ENCODE peak calls at places on chromosomes 3 and 15, in ten cellular contexts. W is body of pancreas, C is transverse colon, R is IMR-90, X is upper lobe of left lung, H is HCT116, Q is breast epithelium, S is vagina, D is spleen, I is ovary. V is an unnamed sample.

GRCh38 chr3:77935418-77935817 is 895.5 kb downstream of the ROBO2 start:
- DNase-seq in W (no peak), C (no peak), R (no peak), X (no peak), H (no peak), Q (no peak), S (no peak), D (no peak), I (no peak), V (no peak)

GRCh38 chr15:36609793-36610192 is 30.4 kb downstream of the CDIN1 start:
- DNase-seq in W (no peak), C (no peak), R (no peak), X (no peak), H (no peak), Q (no peak), S (no peak), D (no peak), I (no peak), V (no peak)

GRCh38 chr3:4943553-4943952 is 35.7 kb upstream of the BHLHE40 start:
- DNase-seq in W (no peak), C (no peak), R (no peak), X (no peak), H (peak; percentile 19), Q (no peak), S (no peak), D (no peak), I (no peak), V (no peak)

GRCh38 chr3:84905556-84905920 is 53.3 kb upstream of the CADM2 start:
- DNase-seq in W (no peak), C (no peak), R (no peak), X (no peak), H (no peak), Q (no peak), S (no peak), D (no peak), I (no peak), V (no peak)

GRCh38 chr3:16012086-16012485 is 162.4 kb upstream of the GALNT15 start:
- DNase-seq in W (no peak), C (no peak), R (peak; percentile 88), X (no peak), H (no peak), Q (no peak), S (no peak), D (no peak), I (no peak), V (no peak)

GRCh38 chr3:105473521-105474223 is 107.0 kb downstream of the ALCAM start:
- DNase-seq in W (no peak), C (no peak), R (peak; percentile 86), X (no peak), H (no peak), Q (no peak), S (no peak), D (no peak), I (no peak), V (no peak)

GRCh38 chr15:78914027-78914764 is 30.6 kb downstream of the CTSH start:
- DNase-seq in W (no peak), C (no peak), R (no peak), X (no peak), H (no peak), Q (no peak), S (no peak), D (no peak), I (peak; percentile 65), V (no peak)

GRCh38 chr15:95684126-95684525 is 646.4 kb upstream of the NR2F2 start:
- DNase-seq in W (no peak), C (no peak), R (no peak), X (no peak), H (no peak), Q (no peak), S (no peak), D (no peak), I (no peak), V (no peak)

GRCh38 chr3:25962255-25962654 is 172.4 kb downstream of the OXSM start:
- DNase-seq in W (peak; percentile 6), C (no peak), R (no peak), X (no peak), H (peak; percentile 13), Q (no peak), S (no peak), D (no peak), I (no peak), V (no peak)

GRCh38 chr3:17336291-17336690 is 406.1 kb downstream of the TBC1D5 start:
- DNase-seq in W (no peak), C (no peak), R (no peak), X (no peak), H (no peak), Q (no peak), S (no peak), D (no peak), I (no peak), V (no peak)

GRCh38 chr3:169390310-169390731 is 273.2 kb downstream of the MECOM start:
- DNase-seq in W (peak; percentile 39), C (peak; percentile 39), R (no peak), X (no peak), H (no peak), Q (no peak), S (no peak), D (no peak), I (no peak), V (no peak)

DNA sequence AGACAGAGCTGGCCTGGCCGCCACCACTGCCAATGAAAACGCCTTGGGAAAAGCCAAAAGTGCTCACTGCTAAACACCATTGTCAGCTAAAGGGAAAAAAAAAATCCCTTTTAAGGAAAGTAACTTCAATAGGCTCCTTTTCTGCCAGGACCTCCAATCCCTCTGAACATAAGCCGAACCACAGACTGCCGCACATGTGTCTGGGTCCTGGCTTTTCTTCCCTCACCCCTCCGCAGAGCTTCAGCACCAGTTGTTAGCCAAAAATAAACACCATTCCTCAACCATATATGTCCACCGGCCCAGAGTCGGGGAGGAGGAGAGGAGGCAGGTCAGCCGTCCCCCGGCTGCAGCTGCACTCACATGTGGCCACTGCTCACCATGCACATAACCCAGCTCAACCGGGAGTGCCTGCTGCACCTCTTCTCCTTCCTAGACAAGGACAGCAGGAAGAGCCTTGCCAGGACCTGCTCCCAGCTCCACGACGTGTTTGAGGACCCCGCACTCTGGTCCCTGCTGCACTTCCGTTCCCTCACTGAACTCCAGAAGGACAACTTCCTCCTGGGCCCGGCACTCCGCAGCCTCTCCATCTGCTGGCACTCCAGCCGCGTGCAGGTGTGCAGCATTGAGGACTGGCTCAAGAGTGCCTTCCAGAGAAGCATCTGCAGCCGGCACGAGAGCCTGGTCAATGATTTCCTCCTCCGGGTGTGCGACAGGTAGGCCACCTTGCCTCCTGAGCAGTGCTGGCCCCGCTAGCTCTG is at the start of gene FBXL22:
- DNase-seq in W (peak; percentile 43), C (peak; percentile 34), R (peak; percentile 84), X (peak; percentile 66), H (no peak), Q (no peak), S (no peak), D (no peak), I (peak; percentile 29), V (no peak)
- TF ChIP-seq POLR2A in W (no peak), C (peak; percentile 9), R (no peak), X (no peak), H (no peak), Q (no peak), S (no peak), D (no peak), I (no peak), V (no peak)

DNA sequence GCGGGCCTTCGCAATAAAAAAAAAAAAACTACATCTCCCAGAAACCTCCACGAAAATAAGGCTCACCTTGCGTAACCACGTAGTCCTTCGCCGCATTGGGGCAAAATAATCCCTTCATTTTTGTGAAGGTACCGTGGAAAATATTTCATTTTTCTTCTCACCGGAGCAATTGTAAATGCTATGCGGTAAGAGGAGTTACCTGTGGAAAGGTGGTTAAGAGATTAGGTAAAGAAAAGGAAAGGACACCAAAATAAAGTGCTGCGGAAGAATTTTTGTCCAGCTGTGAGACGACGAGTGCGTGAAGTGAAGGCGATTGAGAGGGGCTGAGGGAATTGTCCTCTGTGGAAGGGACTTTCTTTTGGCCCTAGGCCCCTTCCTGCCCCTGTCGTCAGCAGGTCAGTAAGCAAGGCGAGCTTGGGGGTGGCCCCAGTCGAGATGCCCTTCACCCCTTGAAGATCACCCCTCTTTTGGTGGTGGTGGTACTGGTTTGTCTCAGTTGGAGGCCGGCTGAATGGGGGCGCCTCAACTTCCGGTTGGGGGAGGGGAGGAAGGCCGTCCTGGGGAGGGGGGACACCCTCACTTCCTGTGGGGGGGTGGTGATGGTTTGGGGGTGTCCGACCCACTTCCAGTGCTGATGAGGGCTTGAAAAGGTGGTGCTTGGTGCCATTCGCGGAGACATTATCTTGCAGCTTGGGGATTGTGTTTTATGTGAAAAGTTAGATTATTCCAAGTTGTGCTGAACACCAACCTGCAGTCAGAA is at the start of gene HMG20A:
- DNase-seq in W (peak; percentile 62), C (peak; percentile 50), R (peak; percentile 87), X (peak; percentile 36), H (peak; percentile 86), Q (peak; percentile 55), S (no peak), D (peak; percentile 90), I (peak; percentile 70), V (peak; percentile 40)
- TF ChIP-seq POLR2A in W (peak; percentile 78), C (peak; percentile 63), R (peak; percentile 54), X (peak; percentile 21), H (peak; percentile 51), Q (peak; percentile 36), S (no peak), D (no peak), I (peak; percentile 61), V (peak; percentile 45)

GRCh38 chr15:63072809-63073277 is 30.3 kb downstream of the TPM1 start:
- DNase-seq in W (no peak), C (no peak), R (no peak), X (no peak), H (no peak), Q (no peak), S (no peak), D (no peak), I (no peak), V (no peak)

GRCh38 chr15:63071288-63071909 is 28.9 kb downstream of the TPM1 start:
- DNase-seq in W (no peak), C (no peak), R (no peak), X (no peak), H (no peak), Q (no peak), S (no peak), D (no peak), I (no peak), V (no peak)

GRCh38 chr15:63069616-63069952 is 27.0 kb downstream of the TPM1 start:
- DNase-seq in W (no peak), C (no peak), R (no peak), X (no peak), H (no peak), Q (no peak), S (no peak), D (no peak), I (no peak), V (no peak)

GRCh38 chr15:63072023-63072650 is 29.6 kb downstream of the TPM1 start:
- DNase-seq in W (no peak), C (no peak), R (no peak), X (no peak), H (no peak), Q (no peak), S (no peak), D (no peak), I (no peak), V (no peak)

GRCh38 chr15:63070681-63071129 is 28.2 kb downstream of the TPM1 start:
- DNase-seq in W (no peak), C (no peak), R (no peak), X (no peak), H (no peak), Q (no peak), S (no peak), D (no peak), I (no peak), V (no peak)
- TF ChIP-seq POLR2A in W (no peak), C (peak; percentile 15), R (peak; percentile 2), X (no peak), H (no peak), Q (no peak), S (no peak), D (no peak), I (no peak), V (no peak)

GRCh38 chr3:12959838-12960378 is 113.3 kb downstream of the IQSEC1 start:
- DNase-seq in W (no peak), C (peak; percentile 25), R (no peak), X (peak; percentile 55), H (no peak), Q (no peak), S (no peak), D (peak; percentile 89), I (no peak), V (no peak)
- TF ChIP-seq POLR2A in W (no peak), C (no peak), R (no peak), X (no peak), H (no peak), Q (no peak), S (no peak), D (no peak), I (no peak), V (no peak)

V was measured in H54.